ENCODE peak calls at places on chromosome 10, in ten cellular contexts. O, Q, P, E, J, U, T, Y, L and N are unnamed samples.

GRCh38 chr10:50809596-50809995 is 69.9 kb downstream of the ASAH2B start:
- DNase-seq in P (no peak), Y (peak; percentile 49), L (no peak), J (no peak), E (peak; percentile 6), T (no peak), O (no peak), Q (no peak), U (no peak), N (no peak)

GRCh38 chr10:93266858-93267257 is 193.2 kb downstream of the CYP26A1 start:
- DNase-seq in L (no peak), Y (no peak), U (no peak), Q (no peak), J (no peak), E (no peak), P (no peak), O (no peak), T (no peak), N (no peak)

GRCh38 chr10:50512214-50512595 is 111.6 kb downstream of the SGMS1 start:
- DNase-seq in P (no peak), T (no peak), U (no peak), J (no peak), O (no peak), E (peak; percentile 22), L (no peak), Q (no peak), Y (no peak), N (no peak)

GRCh38 chr10:85045046-85045445 is 716.7 kb downstream of the CCSER2 start:
- DNase-seq in Y (no peak), E (no peak), P (no peak), U (no peak), L (no peak), Q (no peak), J (no peak), O (no peak), T (no peak), N (no peak)

GRCh38 chr10:8539056-8539455 is 484.6 kb downstream of the GATA3 start:
- DNase-seq in Q (no peak), Y (no peak), T (no peak), E (no peak), O (no peak), P (no peak), U (no peak), J (no peak), L (no peak), N (no peak)

GRCh38 chr10:77532068-77532467 is 105.5 kb downstream of the KCNMA1 start:
- DNase-seq in E (peak; percentile 77), O (peak; percentile 56), Q (no peak), T (no peak), L (no peak), Y (peak; percentile 79), J (no peak), U (no peak), P (no peak), N (no peak)

GRCh38 chr10:7192831-7193348 is 217.9 kb downstream of the SFMBT2 start:
- DNase-seq in Q (no peak), T (no peak), U (peak; percentile 69), Y (no peak), J (no peak), E (no peak), O (no peak), P (no peak), L (peak; percentile 85), N (no peak)

GRCh38 chr10:88288621-88289059 is 294.5 kb downstream of the RNLS start:
- DNase-seq in E (no peak), T (no peak), P (peak; percentile 25), Y (no peak), J (no peak), Q (no peak), L (no peak), O (no peak), U (no peak), N (no peak)

GRCh38 chr10:62844280-62845011 is 28.3 kb upstream of the EGR2 start:
- DNase-seq in Q (no peak), J (no peak), U (no peak), O (no peak), Y (no peak), L (no peak), P (no peak), T (no peak), E (no peak), N (no peak)

GRCh38 chr10:109866168-109866994 is 56.9 kb downstream of the XPNPEP1 start:
- DNase-seq in O (peak; percentile 30), T (no peak), U (no peak), Q (peak; percentile 42), E (no peak), P (no peak), Y (peak; percentile 11), L (no peak), J (peak; percentile 52), N (peak; percentile 52)

GRCh38 chr10:64430690-64431323 is 909.6 kb downstream of the REEP3 start:
- DNase-seq in U (no peak), J (no peak), Y (peak; percentile 11), E (no peak), L (no peak), P (peak; percentile 17), T (no peak), O (peak; percentile 52), Q (no peak), N (peak; percentile 86)

GRCh38 chr10:95755511-95756004 is 405 bp upstream of the ENTPD1 start:
- DNase-seq in L (no peak), J (peak; percentile 29), P (no peak), O (no peak), U (no peak), Y (peak; percentile 5), T (no peak), E (no peak), Q (peak; percentile 81), N (peak; percentile 83)

GRCh38 chr10:79430946-79431345 is 14.5 kb downstream of the ZCCHC24 start:
- DNase-seq in O (no peak), E (no peak), U (no peak), T (no peak), P (no peak), Y (no peak), L (no peak), J (no peak), Q (no peak), N (no peak)

GRCh38 chr10:68560916-68561691 is 967 bp downstream of the TET1 start:
- DNase-seq in Y (peak; percentile 38), P (peak; percentile 19), O (no peak), U (peak; percentile 59), L (no peak), T (peak; percentile 36), J (peak; percentile 25), Q (no peak), E (peak; percentile 41), N (peak; percentile 69)

GRCh38 chr10:61900829-61901783 is at the start of gene ARID5B:
- DNase-seq in J (no peak), E (peak; percentile 79), L (peak; percentile 64), U (no peak), T (no peak), Y (peak; percentile 80), Q (peak; percentile 76), P (peak; percentile 73), O (peak; percentile 68), N (peak; percentile 84)